ENCODE peak calls at places on chromosome 20, in six cellular contexts. A is colonic mucosa, Z is NT2/D1, R is fibroblast of lung, J is Peyer's patch, C is iPS DF 6.9. X is an unnamed sample. For H3K27me3, the result is how much of the 10 kb centered on the place peaks cover.

GRCh38 chr20:51579137-51579536 is 36.6 kb upstream of the NFATC2 start:
- DNase-seq in A (no peak), Z (no peak), R (no peak), J (no peak), C (no peak), X (no peak)

GRCh38 chr20:34143951-34144350 is 31.9 kb upstream of the EIF2S2 start:
- DNase-seq in A (no peak), Z (no peak), R (no peak), J (no peak), C (no peak), X (no peak)

GRCh38 chr20:52577696-52578095 is 386.1 kb upstream of the ZFP64 start:
- DNase-seq in A (no peak), Z (no peak), R (no peak), J (no peak), C (no peak), X (no peak)

GRCh38 chr20:38787870-38788269 is 17.6 kb upstream of the PPP1R16B start:
- DNase-seq in A (no peak), Z (no peak), R (no peak), J (no peak), C (no peak), X (no peak)

GRCh38 chr20:41142241-41142640 is 4.9 kb downstream of the PLCG1 start:
- DNase-seq in A (no peak), Z (no peak), R (no peak), J (no peak), C (no peak), X (no peak)

GRCh38 chr20:25226433-25227316 is 21.2 kb upstream of the PYGB start:
- DNase-seq in A (no peak), Z (no peak), R (no peak), J (no peak), C (no peak), X (no peak)

GRCh38 chr20:53617791-53618489 is 24.3 kb upstream of the ZNF217 start:
- DNase-seq in A (no peak), Z (no peak), R (no peak), J (no peak), C (no peak), X (no peak)

GRCh38 chr20:2752631-2753455 is 47.6 kb downstream of the CPXM1 start:
- DNase-seq in A (peak), Z (peak), R (peak), J (no peak), C (no peak), X (no peak)

GRCh38 chr20:41261790-41262717 is 55.5 kb downstream of the ZHX3 start:
- DNase-seq in A (no peak), Z (no peak), R (no peak), J (no peak), C (no peak), X (no peak)

GRCh38 chr20:43985608-43986316 is 71.1 kb downstream of the TOX2 start:
- DNase-seq in A (peak), Z (no peak), R (no peak), J (no peak), C (no peak), X (no peak)

GRCh38 chr20:8082025-8082424 is 50.0 kb upstream of the PLCB1 start:
- DNase-seq in A (no peak), Z (no peak), R (no peak), J (no peak), C (no peak), X (no peak)

GRCh38 chr20:17560344-17561074 is 9.4 kb upstream of the DSTN start:
- DNase-seq in A (no peak), Z (no peak), R (no peak), J (no peak), C (no peak), X (no peak)

GRCh38 chr20:26209171-26209941 is 512.7 kb upstream of the ZNF337 start:
- DNase-seq in A (no peak), Z (no peak), R (no peak), J (no peak), C (no peak), X (no peak)

GRCh38 chr20:56469077-56469449 is 636 bp downstream of the RTF2 start:
- DNase-seq in A (no peak), Z (no peak), R (no peak), J (no peak), C (no peak), X (no peak)

GRCh38 chr20:1331801-1332453 is 3.0 kb upstream of the SDCBP2 start:
- DNase-seq in A (peak), Z (no peak), R (no peak), J (no peak), C (no peak), X (no peak)

GRCh38 chr20:17636523-17637412 is 45.3 kb downstream of the RRBP1 start:
- DNase-seq in A (no peak), Z (no peak), R (no peak), J (no peak), C (no peak), X (no peak)

GRCh38 chr20:23049933-23050838 is 714 bp upstream of the THBD start:
- DNase-seq in A (peak), Z (no peak), R (peak), J (no peak), C (no peak), X (no peak)

GRCh38 chr20:3811421-3812258 is 8.7 kb upstream of the AP5S1 start:
- DNase-seq in A (peak), Z (no peak), R (peak), J (peak), C (no peak), X (peak)

GRCh38 chr20:20206788-20207187 is 154.5 kb downstream of the CFAP61 start:
- DNase-seq in A (no peak), Z (no peak), R (no peak), J (no peak), C (no peak), X (no peak)

GRCh38 chr20:33474097-33474846 is 15.6 kb upstream of the CBFA2T2 start:
- DNase-seq in A (peak), Z (no peak), R (no peak), J (no peak), C (no peak), X (no peak)

GRCh38 chr20:50267041-50267865 is 76.6 kb downstream of the CEBPB start:
- DNase-seq in A (peak), Z (no peak), R (peak), J (no peak), C (no peak), X (no peak)

GRCh38 chr20:52402950-52403349 is 211.4 kb upstream of the ZFP64 start:
- DNase-seq in A (no peak), Z (no peak), R (no peak), J (no peak), C (no peak), X (no peak)

GRCh38 chr20:62217913-62218773 is 1.9 kb downstream of the HRH3 start:
- DNase-seq in A (no peak), Z (no peak), R (no peak), J (no peak), C (no peak), X (no peak)

GRCh38 chr20:62215020-62215990 is 4.8 kb downstream of the HRH3 start:
- DNase-seq in A (no peak), Z (no peak), R (no peak), J (no peak), C (no peak), X (no peak)

GRCh38 chr20:62215991-62216635 is 4.0 kb downstream of the HRH3 start:
- DNase-seq in A (no peak), Z (no peak), R (no peak), J (no peak), C (no peak), X (no peak)

GRCh38 chr20:62219101-62219991 is 732 bp downstream of the HRH3 start:
- DNase-seq in A (no peak), Z (no peak), R (no peak), J (no peak), C (no peak), X (no peak)

DNA sequence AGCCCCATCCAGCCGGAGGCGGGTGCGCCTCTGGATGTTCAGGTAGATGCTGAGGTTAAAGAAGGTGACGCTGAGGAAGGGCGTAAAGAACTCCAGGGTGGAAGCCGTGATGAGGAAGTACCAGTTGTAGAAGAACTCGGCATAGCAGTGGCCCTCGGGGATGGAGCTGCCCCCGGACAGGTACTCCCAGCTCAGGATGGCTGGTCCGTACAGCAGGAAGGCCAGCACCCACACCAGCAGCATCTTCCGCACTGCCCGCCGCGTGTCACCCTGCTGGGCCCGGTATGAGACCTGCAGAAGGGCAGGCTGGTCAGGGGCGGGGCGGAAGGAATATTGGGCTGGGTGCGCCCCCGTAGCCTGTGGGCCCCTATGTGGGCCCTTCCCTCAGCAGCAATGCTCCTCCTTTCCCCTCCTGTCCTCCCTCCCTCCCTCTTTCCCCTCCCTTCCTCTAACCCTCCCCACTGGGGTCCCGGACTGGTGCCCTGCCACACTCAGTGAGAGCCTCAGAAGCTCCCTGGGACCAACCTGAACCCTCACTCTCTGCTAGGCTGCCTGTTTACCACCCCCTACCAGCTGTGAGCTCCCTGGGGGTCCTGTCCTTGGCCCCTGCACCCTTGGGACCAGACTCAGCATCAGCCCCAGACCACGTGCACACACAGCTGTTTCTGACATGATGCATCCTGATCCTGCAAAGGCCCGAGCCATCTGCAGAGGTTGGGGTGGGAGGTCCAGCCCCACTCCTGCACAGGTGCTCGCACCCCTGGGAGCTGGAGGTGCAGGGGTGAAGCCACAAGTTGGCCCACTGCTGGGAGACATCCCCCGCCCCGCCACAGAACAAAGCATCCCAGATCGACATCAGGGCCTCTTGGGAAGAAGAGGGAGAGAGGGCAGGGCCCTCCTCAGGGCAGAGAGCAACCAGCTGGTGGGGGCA is 3.2 kb downstream of the HRH3 start:
- DNase-seq in A (no peak), Z (no peak), R (no peak), J (no peak), C (no peak), X (no peak)
- H3K27me3 ChIP-seq in A (under half), Z (under half), R (under half), J (under half), C (under half), X (under half)

DNA sequence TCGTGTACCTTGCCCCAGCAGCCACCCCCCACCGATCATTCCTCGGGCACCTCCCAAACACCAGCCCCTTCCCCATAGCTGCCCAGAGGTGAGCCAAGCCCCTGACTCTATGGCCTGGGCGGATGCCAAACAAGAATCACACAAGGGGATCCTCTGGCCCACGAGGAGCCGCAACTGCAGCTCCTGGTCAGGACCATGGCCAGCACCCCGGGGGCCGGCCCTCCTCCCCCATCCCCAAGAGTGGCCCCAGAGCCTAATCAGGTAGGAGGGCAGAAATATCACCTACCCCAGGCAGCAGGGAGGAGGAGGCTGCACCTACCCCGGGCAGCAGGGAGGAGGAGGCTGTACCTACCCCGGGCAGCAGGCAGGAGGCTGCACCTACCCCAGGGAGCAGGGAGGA is 11.1 kb downstream of the KCNQ2 start:
- DNase-seq in A (no peak), Z (no peak), R (no peak), J (no peak), C (no peak), X (no peak)
- H3K27me3 ChIP-seq in A (under half), Z (under half), R (under half), J (under half), C (under half), X (under half)

GRCh38 chr20:63091901-63092659 is 85.3 kb upstream of the BHLHE23 start:
- DNase-seq in A (no peak), Z (no peak), R (no peak), J (no peak), C (no peak), X (no peak)
- H3K27me3 ChIP-seq in A (under half), Z (under half), R (under half), J (under half), C (under half), X (under half)

GRCh38 chr20:36336838-36337478 is 30.8 kb downstream of the DLGAP4 start:
- DNase-seq in A (no peak), Z (no peak), R (no peak), J (no peak), C (no peak), X (no peak)

GRCh38 chr20:36337886-36338285 is 31.7 kb downstream of the DLGAP4 start:
- DNase-seq in A (no peak), Z (no peak), R (no peak), J (no peak), C (no peak), X (no peak)

GRCh38 chr20:36335187-36335870 is 29.2 kb downstream of the DLGAP4 start:
- DNase-seq in A (no peak), Z (no peak), R (no peak), J (no peak), C (no peak), X (no peak)

GRCh38 chr20:36334281-36335075 is 28.3 kb downstream of the DLGAP4 start:
- DNase-seq in A (no peak), Z (no peak), R (no peak), J (no peak), C (no peak), X (no peak)

GRCh38 chr20:36336204-36336603 is 30.1 kb downstream of the DLGAP4 start:
- DNase-seq in A (no peak), Z (no peak), R (no peak), J (no peak), C (no peak), X (no peak)
- H3K27me3 ChIP-seq in A (under half), Z (under half), R (under half), J (under half), C (under half), X (under half)

GRCh38 chr20:48620112-48620485 is 207.7 kb downstream of the PREX1 start:
- DNase-seq in A (no peak), Z (no peak), R (no peak), J (no peak), C (no peak), X (no peak)
- H3K27me3 ChIP-seq in A (under half), Z (under half), R (under half), J (under half), C (under half), X (under half)

GRCh38 chr20:59050437-59050836 is 7.9 kb upstream of the PRELID3B start:
- DNase-seq in A (no peak), Z (no peak), R (no peak), J (no peak), C (no peak), X (no peak)
- H3K27me3 ChIP-seq in A (under half), Z (under half), R (under half), J (under half), C (under half), X (under half)

DNA sequence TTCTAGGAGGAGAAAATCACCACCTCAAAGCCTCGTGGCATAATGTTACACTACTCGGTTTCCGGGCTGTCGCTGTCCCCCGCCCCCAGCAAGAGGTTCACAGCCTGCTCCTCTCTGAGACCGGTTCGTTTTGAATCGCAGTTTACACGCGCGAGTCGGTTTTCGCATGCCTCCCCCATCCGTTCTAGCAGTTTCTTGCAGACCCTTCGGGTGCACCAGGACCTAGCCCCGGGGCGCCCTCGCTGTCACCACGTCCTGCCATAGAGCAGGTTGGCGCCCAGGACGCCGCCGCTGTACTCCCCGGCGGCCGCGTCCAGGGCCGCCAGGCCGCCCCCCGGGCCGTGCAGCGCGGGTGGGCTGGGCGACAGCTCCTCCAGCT is 1.7 kb downstream of the NKX2-4 start:
- DNase-seq in A (no peak), Z (no peak), R (no peak), J (no peak), C (no peak), X (no peak)
- H3K27me3 ChIP-seq in A (half or more), Z (half or more), R (half or more), J (half or more), C (under half), X (under half)

GRCh38 chr20:46899619-46900018 is 5.0 kb downstream of the EYA2 start:
- DNase-seq in A (no peak), Z (no peak), R (no peak), J (no peak), C (no peak), X (no peak)

GRCh38 chr20:46903256-46903655 is 8.6 kb downstream of the EYA2 start:
- DNase-seq in A (no peak), Z (no peak), R (no peak), J (no peak), C (no peak), X (no peak)

GRCh38 chr20:46900826-46901225 is 6.2 kb downstream of the EYA2 start:
- DNase-seq in A (no peak), Z (no peak), R (no peak), J (no peak), C (no peak), X (no peak)

GRCh38 chr20:46900068-46900467 is 5.4 kb downstream of the EYA2 start:
- DNase-seq in A (no peak), Z (no peak), R (no peak), J (no peak), C (no peak), X (no peak)

GRCh38 chr20:46901638-46902037 is 7.0 kb downstream of the EYA2 start:
- DNase-seq in A (no peak), Z (no peak), R (no peak), J (no peak), C (no peak), X (no peak)
- H3K27me3 ChIP-seq in A (under half), Z (under half), R (under half), J (under half), C (under half), X (under half)

GRCh38 chr20:37430778-37431460 is 85.0 kb downstream of the SRC start:
- DNase-seq in A (no peak), Z (no peak), R (no peak), J (no peak), C (no peak), X (no peak)
- H3K27me3 ChIP-seq in A (under half), Z (under half), R (under half), J (under half), C (under half), X (under half)